ENCODE peak calls at places on chromosomes 2 and 18, in eight cellular contexts. H, U, B, J, I, R, C and Q are unnamed samples. For H3K36me3, the result is how much of the 10 kb centered on the place peaks cover.

GRCh38 chr2:38922389-38922788 is 32.7 kb downstream of the ARHGEF33 start:
- DNase-seq in H (no peak), U (no peak), B (no peak), J (no peak), I (no peak), R (no peak), C (no peak), Q (no peak)

GRCh38 chr2:134466141-134466540 is 212.3 kb downstream of the MGAT5 start:
- DNase-seq in H (no peak), U (peak), B (no peak), J (peak), I (no peak), R (no peak), C (no peak), Q (no peak)

GRCh38 chr2:133146893-133147292 is 421.4 kb downstream of the NCKAP5 start:
- DNase-seq in H (no peak), U (no peak), B (no peak), J (no peak), I (no peak), R (no peak), C (no peak), Q (no peak)

GRCh38 chr2:50953021-50953420 is 78.9 kb downstream of the NRXN1 start:
- DNase-seq in H (no peak), U (no peak), B (no peak), J (no peak), I (no peak), R (no peak), C (no peak), Q (no peak)

GRCh38 chr18:73407506-73407905 is 539.7 kb upstream of the NETO1 start:
- DNase-seq in H (no peak), U (no peak), B (no peak), J (no peak), I (no peak), R (no peak), C (no peak), Q (no peak)

GRCh38 chr2:101763496-101764333 is 66.2 kb downstream of the MAP4K4 start:
- DNase-seq in H (no peak), U (no peak), B (no peak), J (no peak), I (no peak), R (no peak), C (no peak), Q (no peak)

GRCh38 chr2:216619411-216620393 is 13.5 kb upstream of the IGFBP2 start:
- DNase-seq in H (no peak), U (no peak), B (no peak), J (peak), I (no peak), R (no peak), C (no peak), Q (no peak)

GRCh38 chr2:27875089-27875881 is 14.9 kb downstream of the RBKS start:
- DNase-seq in H (no peak), U (no peak), B (no peak), J (no peak), I (no peak), R (no peak), C (no peak), Q (no peak)

GRCh38 chr2:109129356-109129920 is 433 bp downstream of the SH3RF3 start:
- DNase-seq in H (no peak), U (peak), B (no peak), J (peak), I (peak), R (no peak), C (no peak), Q (no peak)

GRCh38 chr18:25180974-25181373 is 171.0 kb downstream of the ZNF521 start:
- DNase-seq in H (no peak), U (no peak), B (no peak), J (no peak), I (no peak), R (no peak), C (no peak), Q (no peak)

GRCh38 chr2:42316910-42317309 is 44.1 kb downstream of the COX7A2L start:
- DNase-seq in H (no peak), U (no peak), B (no peak), J (no peak), I (no peak), R (no peak), C (no peak), Q (no peak)

GRCh38 chr2:138814123-138814883 is 34.1 kb upstream of the NXPH2 start:
- DNase-seq in H (no peak), U (peak), B (no peak), J (no peak), I (no peak), R (no peak), C (no peak), Q (no peak)

GRCh38 chr2:28895189-28895893 is 874 bp downstream of the WDR43 start:
- DNase-seq in H (peak), U (peak), B (no peak), J (no peak), I (no peak), R (no peak), C (peak), Q (peak)

GRCh38 chr18:27715751-27716150 is 461.2 kb downstream of the CDH2 start:
- DNase-seq in H (no peak), U (no peak), B (no peak), J (no peak), I (no peak), R (no peak), C (no peak), Q (no peak)

GRCh38 chr18:55422456-55423185 is 165.4 kb downstream of the TCF4 start:
- DNase-seq in H (peak), U (no peak), B (no peak), J (peak), I (no peak), R (no peak), C (peak), Q (no peak)

GRCh38 chr2:107808986-107809385 is 17.7 kb upstream of the RGPD4 start:
- DNase-seq in H (no peak), U (no peak), B (peak), J (no peak), I (no peak), R (no peak), C (no peak), Q (no peak)

GRCh38 chr2:189580267-189580661 is 322 bp downstream of the SLC40A1 start:
- DNase-seq in H (peak), U (peak), B (no peak), J (peak), I (peak), R (no peak), C (peak), Q (peak)

GRCh38 chr2:219030177-219030940 is 11.0 kb downstream of the CFAP65 start:
- DNase-seq in H (no peak), U (no peak), B (no peak), J (no peak), I (no peak), R (no peak), C (no peak), Q (no peak)

GRCh38 chr2:79112269-79112668 is 8.0 kb upstream of the REG1A start:
- DNase-seq in H (no peak), U (no peak), B (no peak), J (no peak), I (no peak), R (no peak), C (no peak), Q (no peak)

GRCh38 chr2:79116997-79117928 is 3.0 kb upstream of the REG1A start:
- DNase-seq in H (no peak), U (no peak), B (no peak), J (no peak), I (no peak), R (no peak), C (no peak), Q (no peak)

GRCh38 chr2:79120194-79120713 is at the start of gene REG1A:
- DNase-seq in H (no peak), U (no peak), B (no peak), J (no peak), I (no peak), R (no peak), C (no peak), Q (no peak)

DNA sequence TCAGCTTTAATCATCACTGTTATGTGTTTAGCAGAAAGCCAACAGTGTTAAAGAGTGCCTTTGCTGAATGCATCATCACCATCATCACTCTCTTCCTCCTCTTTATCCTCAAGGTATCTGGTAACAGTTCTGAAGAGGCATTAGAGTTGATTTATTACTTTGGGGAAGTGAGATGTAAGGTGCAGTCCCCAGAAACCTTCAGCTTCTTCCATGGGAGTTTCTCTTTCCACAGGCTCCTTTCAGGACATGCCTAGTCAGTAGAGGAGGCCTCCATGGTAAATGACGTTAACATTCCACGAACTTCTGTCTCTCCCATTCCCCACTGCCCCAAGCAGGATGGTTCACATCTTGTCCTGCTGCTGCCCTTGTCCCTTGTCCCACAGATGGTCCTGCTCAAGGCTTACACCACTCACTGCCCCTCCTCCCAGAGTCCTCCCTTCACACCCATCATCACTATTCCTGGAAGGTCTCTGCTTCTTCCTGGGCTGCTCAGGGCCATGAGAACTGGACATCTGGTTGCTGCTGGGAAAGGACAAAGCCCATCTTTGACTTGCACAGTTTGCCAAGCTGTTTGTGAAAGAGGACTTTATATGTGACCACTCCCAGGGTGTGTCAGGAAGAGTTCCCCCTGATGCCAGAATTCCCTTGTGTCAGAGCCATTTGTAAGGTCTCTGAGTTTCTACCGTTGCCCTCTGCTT is 5.3 kb upstream of the REG1A start:
- DNase-seq in H (no peak), U (no peak), B (no peak), J (no peak), I (no peak), R (no peak), C (no peak), Q (no peak)
- H3K36me3 ChIP-seq in H (under half), U (under half), B (under half), J (under half), I (under half), R (under half), C (under half), Q (under half)

GRCh38 chr18:12307871-12308385 is at the start of gene TUBB6:
- DNase-seq in H (peak), U (peak), B (no peak), J (peak), I (peak), R (no peak), C (peak), Q (no peak)
- TF ChIP-seq POLR2AphosphoS5 in H (peak), U (peak), B (peak), J (peak), I (peak), R (peak), C (peak), Q (no peak)

DNA sequence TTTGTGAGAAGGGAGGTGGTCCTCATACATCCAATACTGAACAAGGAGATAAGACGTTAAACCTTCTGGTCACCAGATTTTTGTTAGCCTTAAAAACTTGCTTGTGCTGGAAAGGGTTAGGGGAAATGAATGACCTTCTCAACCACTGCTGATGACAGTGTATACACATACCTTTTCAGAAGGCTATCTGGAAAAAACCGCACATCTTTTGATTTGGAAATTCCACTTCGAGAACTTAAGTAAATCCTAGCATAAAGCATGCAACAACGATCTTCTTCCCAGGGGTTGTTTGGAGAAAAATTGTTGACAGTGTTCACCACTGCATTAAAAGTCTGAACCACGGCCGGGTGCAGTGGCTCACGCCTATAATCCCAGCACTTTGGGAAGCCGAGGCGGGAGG is 7.6 kb downstream of the YWHAQ start:
- DNase-seq in H (no peak), U (no peak), B (no peak), J (no peak), I (no peak), R (no peak), C (no peak), Q (no peak)
- TF ChIP-seq CTCF in H (no peak), U (no peak), B (no peak), J (no peak), I (no peak), R (no peak), C (no peak), Q (no peak)

DNA sequence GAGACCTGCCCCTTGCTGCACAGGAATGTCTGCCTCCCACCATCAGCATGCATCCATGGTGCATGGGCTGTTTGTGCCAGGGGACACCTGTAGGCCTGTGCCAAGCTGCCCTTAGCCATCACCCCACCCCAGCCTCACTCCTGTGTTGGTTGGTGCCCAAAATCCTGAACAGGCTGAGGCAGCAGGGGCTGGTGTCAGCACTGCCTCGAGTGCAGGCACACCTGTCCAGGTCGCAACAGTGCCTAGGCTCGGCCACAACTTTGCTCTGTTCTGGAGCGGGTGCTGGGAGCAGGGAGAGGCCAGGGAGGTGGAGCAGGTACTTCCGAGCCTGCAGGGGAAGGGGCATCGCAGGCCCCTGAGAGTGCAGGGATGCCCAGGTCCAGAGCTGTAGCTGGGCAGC is 69.1 kb downstream of the SRBD1 start:
- DNase-seq in H (no peak), U (no peak), B (no peak), J (no peak), I (peak), R (no peak), C (peak), Q (no peak)
- H3K36me3 ChIP-seq in H (under half), U (under half), B (under half), J (under half), I (under half), R (under half), C (under half), Q (under half)